ENCODE peak calls at places on chromosomes 4 and X, in eight cellular contexts. R, Z, Q, D, C, G, P and F are unnamed samples.

GRCh38 chrX:96906741-96907140 is 23.0 kb downstream of the RPA4 start:
- DNase-seq in R (no peak), Z (no peak), Q (no peak), D (no peak), C (no peak), G (no peak), P (no peak), F (no peak)

GRCh38 chrX:1914606-1915365 is 299.9 kb downstream of the ASMT start:
- DNase-seq in R (no peak), Z (no peak), Q (no peak), D (no peak), C (no peak), G (no peak), P (no peak), F (no peak)

GRCh38 chr4:33837043-33837442 is 2407.3 kb downstream of the ARAP2 start:
- DNase-seq in R (no peak), Z (no peak), Q (no peak), D (no peak), C (no peak), G (no peak), P (no peak), F (no peak)

GRCh38 chrX:133373366-133374079 is 41.8 kb downstream of the GPC4 start:
- DNase-seq in R (no peak), Z (no peak), Q (no peak), D (no peak), C (no peak), G (no peak), P (no peak), F (no peak)

GRCh38 chrX:52983526-52983925 is 25.2 kb upstream of the FAM156A start:
- DNase-seq in R (no peak), Z (no peak), Q (no peak), D (no peak), C (no peak), G (no peak), P (peak), F (no peak)

GRCh38 chr4:24915121-24915922 is 2.5 kb upstream of the CCDC149 start:
- DNase-seq in R (no peak), Z (no peak), Q (no peak), D (no peak), C (no peak), G (peak), P (no peak), F (no peak)

GRCh38 chrX:150546711-150547153 is 21.7 kb upstream of the MTM1 start:
- DNase-seq in R (peak), Z (no peak), Q (no peak), D (no peak), C (no peak), G (no peak), P (no peak), F (no peak)

GRCh38 chr4:26619784-26620183 is 35.9 kb downstream of the TBC1D19 start:
- DNase-seq in R (no peak), Z (no peak), Q (no peak), D (no peak), C (no peak), G (no peak), P (no peak), F (no peak)

GRCh38 chrX:41922694-41923171 is 621 bp downstream of the CASK start:
- DNase-seq in R (no peak), Z (peak), Q (no peak), D (no peak), C (peak), G (peak), P (no peak), F (no peak)

GRCh38 chr4:123746981-123747380 is 350.4 kb downstream of the SPRY1 start:
- DNase-seq in R (no peak), Z (no peak), Q (no peak), D (no peak), C (no peak), G (no peak), P (no peak), F (no peak)

GRCh38 chr4:14726441-14727405 is 275.6 kb upstream of the CPEB2 start:
- DNase-seq in R (no peak), Z (no peak), Q (peak), D (peak), C (no peak), G (no peak), P (peak), F (no peak)

GRCh38 chr4:56330691-56331090 is 56.6 kb downstream of the AASDH start:
- DNase-seq in R (no peak), Z (no peak), Q (no peak), D (no peak), C (no peak), G (no peak), P (no peak), F (no peak)

GRCh38 chr4:185786422-185786821 is 25.6 kb downstream of the SORBS2 start:
- DNase-seq in R (no peak), Z (no peak), Q (no peak), D (no peak), C (no peak), G (no peak), P (no peak), F (no peak)

GRCh38 chr4:1660948-1661677 is 23.0 kb downstream of the FAM53A start:
- DNase-seq in R (no peak), Z (no peak), Q (no peak), D (no peak), C (no peak), G (no peak), P (no peak), F (no peak)